ENCODE peak calls at places on chromosomes 13 and 19, in seven cellular contexts. One of them, this sample, is unnamed.

GRCh38 chr19:55005684-55006488 is 32.2 kb downstream of the GP6 start:
- DNase-seq in upper lobe of right lung: no peak
- DNase-seq in left colon: peak
- DNase-seq in left lung: peak
- DNase-seq in EL: peak
- DNase-seq in IMR-90: no peak
- DNase-seq in COR-L47: peak
- DNase-seq in this sample: peak

GRCh38 chr13:51148952-51149573 is 38.0 kb upstream of the C13orf42 start:
- DNase-seq in upper lobe of right lung: no peak
- DNase-seq in left colon: no peak
- DNase-seq in left lung: no peak
- DNase-seq in EL: peak
- DNase-seq in IMR-90: peak
- DNase-seq in COR-L47: peak
- DNase-seq in this sample: peak

GRCh38 chr19:55472463-55472862 is 4.0 kb upstream of the ZNF628 start:
- DNase-seq in upper lobe of right lung: no peak
- DNase-seq in left colon: no peak
- DNase-seq in left lung: no peak
- DNase-seq in EL: peak
- DNase-seq in IMR-90: peak
- DNase-seq in COR-L47: no peak
- DNase-seq in this sample: peak

GRCh38 chr19:43316591-43317319 is 36.7 kb upstream of the CD177 start:
- DNase-seq in upper lobe of right lung: no peak
- DNase-seq in left colon: peak
- DNase-seq in left lung: no peak
- DNase-seq in EL: peak
- DNase-seq in IMR-90: peak
- DNase-seq in COR-L47: peak
- DNase-seq in this sample: no peak

GRCh38 chr13:27792393-27793218 is at the start of gene GSX1:
- DNase-seq in upper lobe of right lung: peak
- DNase-seq in left colon: peak
- DNase-seq in left lung: peak
- DNase-seq in EL: peak
- DNase-seq in IMR-90: peak
- DNase-seq in COR-L47: peak
- DNase-seq in this sample: peak

GRCh38 chr19:4730740-4731171 is 7.1 kb upstream of the DPP9 start:
- DNase-seq in upper lobe of right lung: no peak
- DNase-seq in left colon: no peak
- DNase-seq in left lung: no peak
- DNase-seq in EL: peak
- DNase-seq in IMR-90: no peak
- DNase-seq in COR-L47: no peak
- DNase-seq in this sample: no peak

GRCh38 chr19:51366999-51367564 is 894 bp upstream of the ETFB start:
- DNase-seq in upper lobe of right lung: peak
- DNase-seq in left colon: peak
- DNase-seq in left lung: peak
- DNase-seq in EL: no peak
- DNase-seq in IMR-90: no peak
- DNase-seq in COR-L47: no peak
- DNase-seq in this sample: no peak

GRCh38 chr13:71618154-71618553 is 248.8 kb downstream of the DACH1 start:
- DNase-seq in upper lobe of right lung: no peak
- DNase-seq in left colon: no peak
- DNase-seq in left lung: no peak
- DNase-seq in EL: no peak
- DNase-seq in IMR-90: peak
- DNase-seq in COR-L47: no peak
- DNase-seq in this sample: peak

GRCh38 chr13:91618315-91618714 is 219.9 kb downstream of the GPC5 start:
- DNase-seq in upper lobe of right lung: no peak
- DNase-seq in left colon: no peak
- DNase-seq in left lung: no peak
- DNase-seq in EL: no peak
- DNase-seq in IMR-90: no peak
- DNase-seq in COR-L47: no peak
- DNase-seq in this sample: no peak

GRCh38 chr13:43364210-43365041 is 341.0 kb downstream of the DNAJC15 start:
- DNase-seq in upper lobe of right lung: no peak
- DNase-seq in left colon: no peak
- DNase-seq in left lung: no peak
- DNase-seq in EL: peak
- DNase-seq in IMR-90: peak
- DNase-seq in COR-L47: no peak
- DNase-seq in this sample: peak

This sample was measured in astrocyte of the spinal cord.